ENCODE peak calls at places on chromosomes 13 and 19, in seven cellular contexts. Q is AG04449, M is nucleus accumbens, R is dorsolateral prefrontal cortex, Y is activated T-cell treated with anti-CD3 and anti-CD28 coated beads for 1 hour, C is HFFc6, D is H9. K is an unnamed sample.
A peak's percentile ranks its signal among the peaks of the same experiment; 100 is the strongest.

GRCh38 chr19:53509443-53509842 is 28.5 kb upstream of the ZNF331 start:
- DNase-seq in Q (no peak), M (no peak), R (no peak), Y (no peak), C (no peak), D (no peak), K (no peak)

GRCh38 chr13:98275711-98276171 is 98.7 kb upstream of the RNF113B start:
- DNase-seq in Q (no peak), M (no peak), R (no peak), Y (no peak), C (no peak), D (no peak), K (no peak)

GRCh38 chr19:41350735-41351338 is 2.9 kb downstream of the TGFB1 start:
- DNase-seq in Q (no peak), M (no peak), R (no peak), Y (no peak), C (no peak), D (peak; percentile 32), K (no peak)

GRCh38 chr19:50214699-50215543 is 11.5 kb downstream of the MYH14 start:
- DNase-seq in Q (no peak), M (no peak), R (no peak), Y (no peak), C (no peak), D (no peak), K (no peak)

GRCh38 chr19:4449826-4450075 is 7.8 kb downstream of the UBXN6 start:
- DNase-seq in Q (no peak), M (no peak), R (no peak), Y (no peak), C (no peak), D (no peak), K (no peak)

GRCh38 chr13:98105929-98106336 is 37.0 kb upstream of the FARP1 start:
- DNase-seq in Q (no peak), M (no peak), R (no peak), Y (no peak), C (peak; percentile 64), D (no peak), K (no peak)

GRCh38 chr19:10120538-10121198 is 969 bp upstream of the EIF3G start:
- DNase-seq in Q (peak; percentile 55), M (no peak), R (no peak), Y (no peak), C (peak; percentile 97), D (no peak), K (no peak)

GRCh38 chr13:102333320-102334181 is 68.3 kb downstream of the FGF14 start:
- DNase-seq in Q (no peak), M (no peak), R (no peak), Y (no peak), C (no peak), D (no peak), K (no peak)

GRCh38 chr19:32869369-32870153 is at the start of gene SLC7A9:
- DNase-seq in Q (no peak), M (no peak), R (no peak), Y (no peak), C (no peak), D (no peak), K (no peak)

GRCh38 chr19:18342090-18342632 is 1.8 kb downstream of the PGPEP1 start:
- DNase-seq in Q (no peak), M (no peak), R (no peak), Y (no peak), C (no peak), D (no peak), K (no peak)

GRCh38 chr13:109145631-109146030 is 516.2 kb downstream of the MYO16 start:
- DNase-seq in Q (no peak), M (no peak), R (peak; percentile 59), Y (no peak), C (peak; percentile 72), D (no peak), K (no peak)

GRCh38 chr13:49651775-49652690 is 23.7 kb downstream of the ARL11 start:
- DNase-seq in Q (no peak), M (no peak), R (no peak), Y (no peak), C (no peak), D (no peak), K (no peak)

GRCh38 chr13:46146898-46147297 is 35.1 kb downstream of the LCP1 start:
- DNase-seq in Q (no peak), M (peak; percentile 13), R (peak; percentile 22), Y (no peak), C (peak; percentile 8), D (peak; percentile 51), K (no peak)

GRCh38 chr19:49840736-49841249 is 10.2 kb upstream of the PTOV1 start:
- DNase-seq in Q (no peak), M (no peak), R (no peak), Y (no peak), C (no peak), D (no peak), K (no peak)

GRCh38 chr19:19966862-19967261 is 66.1 kb downstream of the ZNF93 start:
- DNase-seq in Q (no peak), M (no peak), R (no peak), Y (no peak), C (no peak), D (no peak), K (no peak)

GRCh38 chr13:42393573-42394360 is 121.8 kb downstream of the AKAP11 start:
- DNase-seq in Q (no peak), M (no peak), R (no peak), Y (no peak), C (no peak), D (no peak), K (no peak)

GRCh38 chr19:16252459-16253205 is 54.9 kb downstream of the AP1M1 start:
- DNase-seq in Q (no peak), M (peak; percentile 21), R (no peak), Y (no peak), C (no peak), D (no peak), K (no peak)

GRCh38 chr19:51063664-51064063 is 1.2 kb downstream of the KLK13 start:
- DNase-seq in Q (no peak), M (no peak), R (no peak), Y (no peak), C (no peak), D (peak; percentile 23), K (no peak)

GRCh38 chr13:32116210-32116609 is 84.6 kb downstream of the FRY start:
- DNase-seq in Q (no peak), M (no peak), R (no peak), Y (no peak), C (no peak), D (no peak), K (no peak)

GRCh38 chr13:30708541-30708940 is 26.8 kb upstream of the ALOX5AP start:
- DNase-seq in Q (no peak), M (no peak), R (no peak), Y (no peak), C (no peak), D (no peak), K (no peak)

GRCh38 chr13:24684600-24684998 is 4.4 kb downstream of the ATP12A start:
- DNase-seq in Q (no peak), M (no peak), R (peak; percentile 35), Y (no peak), C (no peak), D (no peak), K (no peak)

GRCh38 chr19:12985049-12985776 is 10.1 kb upstream of the NFIX start:
- DNase-seq in Q (no peak), M (peak; percentile 79), R (peak; percentile 96), Y (no peak), C (peak; percentile 52), D (peak; percentile 33), K (no peak)

GRCh38 chr13:61685683-61686013 is 270.0 kb upstream of the PCDH20 start:
- DNase-seq in Q (no peak), M (no peak), R (no peak), Y (no peak), C (no peak), D (peak; percentile 63), K (no peak)

GRCh38 chr19:2269244-2270156 is 12.5 kb downstream of the PEAK3 start:
- DNase-seq in Q (peak; percentile 56), M (peak; percentile 96), R (peak; percentile 96), Y (peak; percentile 98), C (peak; percentile 97), D (peak; percentile 97), K (peak; percentile 97)

GRCh38 chr19:45591004-45591637 is 6.5 kb upstream of the OPA3 start:
- DNase-seq in Q (no peak), M (no peak), R (no peak), Y (peak; percentile 18), C (no peak), D (peak; percentile 89), K (no peak)

GRCh38 chr19:47601180-47601904 is 7.6 kb upstream of the BICRA start:
- DNase-seq in Q (no peak), M (no peak), R (no peak), Y (no peak), C (no peak), D (no peak), K (no peak)

GRCh38 chr13:26760835-26761582 is 423 bp upstream of the GPR12 start:
- DNase-seq in Q (no peak), M (no peak), R (no peak), Y (no peak), C (no peak), D (no peak), K (no peak)

GRCh38 chr19:20067898-20068297 is 9.9 kb upstream of the ZNF90 start:
- DNase-seq in Q (no peak), M (no peak), R (no peak), Y (no peak), C (no peak), D (no peak), K (no peak)

GRCh38 chr13:70218618-70219017 is 110.4 kb upstream of the KLHL1 start:
- DNase-seq in Q (no peak), M (no peak), R (no peak), Y (no peak), C (no peak), D (no peak), K (no peak)

GRCh38 chr19:34430738-34431625 is 2.8 kb downstream of the UBA2 start:
- DNase-seq in Q (no peak), M (no peak), R (no peak), Y (peak; percentile 4), C (peak; percentile 58), D (no peak), K (peak; percentile 26)

GRCh38 chr13:104571161-104571889 is 1505.1 kb upstream of the SLC10A2 start:
- DNase-seq in Q (peak; percentile 45), M (peak; percentile 73), R (peak; percentile 93), Y (no peak), C (peak; percentile 54), D (peak; percentile 75), K (no peak)

K was measured in effector CD4-positive, alpha-beta T cell.